ENCODE peak calls at places on chromosomes 13 and 19, in five cellular contexts. One of them, this sample, is unnamed.

GRCh38 chr13:65497265-65497664 is 1732.9 kb downstream of the PCDH9 start:
- DNase-seq in BE2C: no peak
- DNase-seq in tibial artery: no peak
- DNase-seq in mammary epithelial cell: no peak
- DNase-seq in AG04450: peak
- DNase-seq in this sample: no peak

GRCh38 chr19:38974599-38975213 is 836 bp downstream of the FBXO17 start:
- DNase-seq in mammary epithelial cell: no peak
- DNase-seq in BE2C: no peak
- DNase-seq in AG04450: no peak
- DNase-seq in tibial artery: no peak
- DNase-seq in this sample: no peak

GRCh38 chr13:41178040-41178439 is 16.3 kb downstream of the KBTBD7 start:
- DNase-seq in tibial artery: no peak
- DNase-seq in AG04450: no peak
- DNase-seq in mammary epithelial cell: peak
- DNase-seq in BE2C: no peak
- DNase-seq in this sample: no peak

GRCh38 chr19:36837525-36837901 is 674 bp downstream of the ZNF790 start:
- DNase-seq in AG04450: no peak
- DNase-seq in mammary epithelial cell: peak
- DNase-seq in BE2C: no peak
- DNase-seq in tibial artery: no peak
- DNase-seq in this sample: no peak

GRCh38 chr19:24052811-24053210 is 34.2 kb upstream of the ZNF254 start:
- DNase-seq in BE2C: no peak
- DNase-seq in AG04450: no peak
- DNase-seq in mammary epithelial cell: no peak
- DNase-seq in tibial artery: no peak
- DNase-seq in this sample: no peak

GRCh38 chr13:49357694-49358093 is 86.2 kb downstream of the CAB39L start:
- DNase-seq in mammary epithelial cell: no peak
- DNase-seq in AG04450: peak
- DNase-seq in BE2C: no peak
- DNase-seq in tibial artery: no peak
- DNase-seq in this sample: no peak

GRCh38 chr13:44155422-44156293 is 218.0 kb upstream of the SERP2 start:
- DNase-seq in BE2C: no peak
- DNase-seq in AG04450: no peak
- DNase-seq in tibial artery: peak
- DNase-seq in mammary epithelial cell: no peak
- DNase-seq in this sample: no peak

GRCh38 chr19:5466814-5467291 is 11.6 kb downstream of the ZNRF4 start:
- DNase-seq in BE2C: peak
- DNase-seq in tibial artery: no peak
- DNase-seq in mammary epithelial cell: no peak
- DNase-seq in AG04450: no peak
- DNase-seq in this sample: no peak

GRCh38 chr19:5435642-5436017 is 19.6 kb upstream of the ZNRF4 start:
- DNase-seq in AG04450: no peak
- DNase-seq in mammary epithelial cell: no peak
- DNase-seq in tibial artery: no peak
- DNase-seq in BE2C: no peak
- DNase-seq in this sample: no peak

GRCh38 chr19:21569497-21569870 is 64.1 kb downstream of the ZNF429 start:
- DNase-seq in mammary epithelial cell: no peak
- DNase-seq in tibial artery: no peak
- DNase-seq in AG04450: no peak
- DNase-seq in BE2C: no peak
- DNase-seq in this sample: no peak

GRCh38 chr13:76223565-76223964 is 587.4 kb downstream of the LMO7 start:
- DNase-seq in BE2C: no peak
- DNase-seq in tibial artery: no peak
- DNase-seq in mammary epithelial cell: no peak
- DNase-seq in AG04450: no peak
- DNase-seq in this sample: no peak

GRCh38 chr19:10317857-10318462 is 2.1 kb upstream of the FDX2 start:
- DNase-seq in mammary epithelial cell: no peak
- DNase-seq in BE2C: no peak
- DNase-seq in AG04450: no peak
- DNase-seq in tibial artery: no peak
- DNase-seq in this sample: no peak

GRCh38 chr13:49627831-49628652 is at the start of gene ARL11:
- DNase-seq in tibial artery: peak
- DNase-seq in mammary epithelial cell: no peak
- DNase-seq in BE2C: peak
- DNase-seq in AG04450: no peak
- DNase-seq in this sample: no peak

GRCh38 chr19:14943601-14944000 is 2.3 kb downstream of the OR7C2 start:
- DNase-seq in mammary epithelial cell: peak
- DNase-seq in BE2C: no peak
- DNase-seq in tibial artery: no peak
- DNase-seq in AG04450: no peak
- DNase-seq in this sample: no peak

GRCh38 chr19:47258434-47258833 is 2.1 kb downstream of the CCDC9 start:
- DNase-seq in mammary epithelial cell: no peak
- DNase-seq in BE2C: no peak
- DNase-seq in AG04450: no peak
- DNase-seq in tibial artery: no peak
- DNase-seq in this sample: no peak

GRCh38 chr13:27269114-27269665 is 1.4 kb upstream of the RASL11A start:
- DNase-seq in tibial artery: no peak
- DNase-seq in mammary epithelial cell: no peak
- DNase-seq in BE2C: no peak
- DNase-seq in AG04450: no peak
- DNase-seq in this sample: no peak

GRCh38 chr19:13195678-13196077 is 45.5 kb downstream of the IER2 start:
- DNase-seq in tibial artery: no peak
- DNase-seq in BE2C: no peak
- DNase-seq in AG04450: no peak
- DNase-seq in mammary epithelial cell: no peak
- DNase-seq in this sample: no peak

GRCh38 chr19:18109731-18110671 is 12.4 kb downstream of the MAST3 start:
- DNase-seq in tibial artery: peak
- DNase-seq in mammary epithelial cell: no peak
- DNase-seq in BE2C: peak
- DNase-seq in AG04450: no peak
- DNase-seq in this sample: peak

GRCh38 chr13:21637296-21637695 is 33.3 kb upstream of the MICU2 start:
- DNase-seq in mammary epithelial cell: peak
- DNase-seq in tibial artery: no peak
- DNase-seq in AG04450: no peak
- DNase-seq in BE2C: no peak
- DNase-seq in this sample: no peak

GRCh38 chr13:49936085-49936942 is at the start of gene SPRYD7:
- DNase-seq in AG04450: peak
- DNase-seq in BE2C: peak
- DNase-seq in mammary epithelial cell: peak
- DNase-seq in tibial artery: peak
- DNase-seq in this sample: peak

DNA sequence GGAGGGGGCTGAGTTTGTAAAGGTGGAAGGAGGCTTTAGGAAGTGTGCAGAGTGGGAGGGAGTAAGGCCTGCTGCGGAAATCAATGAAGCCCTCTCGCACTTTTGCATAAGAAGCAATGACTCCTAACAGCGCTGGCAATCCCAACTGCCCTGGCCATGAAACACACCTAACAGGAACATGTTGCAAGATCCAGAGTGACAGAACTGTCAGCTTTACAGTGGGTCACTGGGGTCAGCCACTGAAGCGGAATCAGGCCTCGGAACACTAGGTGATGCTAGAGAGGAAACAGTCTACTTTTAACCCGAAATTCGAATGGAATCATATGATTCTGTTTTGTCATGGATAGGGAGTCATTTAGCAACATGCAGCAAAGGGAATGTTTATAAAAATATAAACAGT is 54.4 kb downstream of the FGF14 start:
- DNase-seq in mammary epithelial cell: no peak
- DNase-seq in BE2C: no peak
- DNase-seq in AG04450: no peak
- DNase-seq in tibial artery: no peak
- DNase-seq in this sample: no peak
- TF ChIP-seq CTCF in mammary epithelial cell: no peak
- TF ChIP-seq CTCF in BE2C: no peak
- TF ChIP-seq CTCF in AG04450: no peak
- TF ChIP-seq CTCF in tibial artery: no peak
- TF ChIP-seq CTCF in this sample: no peak

GRCh38 chr13:42860485-42860884 is 79.1 kb downstream of the FAM216B start:
- DNase-seq in tibial artery: no peak
- DNase-seq in mammary epithelial cell: no peak
- DNase-seq in BE2C: no peak
- DNase-seq in AG04450: no peak
- DNase-seq in this sample: no peak

GRCh38 chr13:42864952-42865634 is 83.7 kb downstream of the FAM216B start:
- DNase-seq in BE2C: peak
- DNase-seq in AG04450: no peak
- DNase-seq in mammary epithelial cell: no peak
- DNase-seq in tibial artery: no peak
- DNase-seq in this sample: no peak

GRCh38 chr13:42867232-42867631 is 85.8 kb downstream of the FAM216B start:
- DNase-seq in AG04450: no peak
- DNase-seq in BE2C: no peak
- DNase-seq in mammary epithelial cell: no peak
- DNase-seq in tibial artery: no peak
- DNase-seq in this sample: no peak

GRCh38 chr13:42859760-42860159 is 78.4 kb downstream of the FAM216B start:
- DNase-seq in tibial artery: no peak
- DNase-seq in BE2C: no peak
- DNase-seq in mammary epithelial cell: no peak
- DNase-seq in AG04450: no peak
- DNase-seq in this sample: no peak

DNA sequence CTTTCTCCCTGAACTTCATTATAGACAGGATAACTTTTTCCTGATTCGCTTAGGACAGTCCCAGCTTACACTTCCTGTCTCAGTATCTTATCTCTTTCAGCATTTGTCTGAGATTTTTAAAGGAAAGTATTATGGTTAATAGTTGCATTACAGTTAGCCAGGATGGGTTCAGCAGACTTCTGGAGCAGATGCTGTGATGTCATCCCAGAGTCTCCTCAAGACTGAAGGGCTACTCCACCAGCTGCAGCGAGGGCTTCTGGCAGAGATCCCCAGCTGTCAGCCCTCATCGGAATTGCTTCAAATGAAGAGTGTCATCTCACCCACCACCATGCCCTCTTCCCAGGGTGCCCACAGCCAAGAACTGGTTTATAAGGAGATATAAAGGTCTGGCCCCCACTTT is 84.3 kb downstream of the FAM216B start:
- DNase-seq in tibial artery: no peak
- DNase-seq in mammary epithelial cell: no peak
- DNase-seq in AG04450: no peak
- DNase-seq in BE2C: peak
- DNase-seq in this sample: no peak
- TF ChIP-seq CTCF in tibial artery: no peak
- TF ChIP-seq CTCF in mammary epithelial cell: no peak
- TF ChIP-seq CTCF in AG04450: no peak
- TF ChIP-seq CTCF in BE2C: no peak
- TF ChIP-seq CTCF in this sample: no peak

GRCh38 chr13:23572836-23573235 is 2.6 kb downstream of the TNFRSF19 start:
- DNase-seq in AG04450: no peak
- DNase-seq in tibial artery: no peak
- DNase-seq in mammary epithelial cell: no peak
- DNase-seq in BE2C: no peak
- DNase-seq in this sample: no peak

GRCh38 chr13:23574421-23574820 is 4.2 kb downstream of the TNFRSF19 start:
- DNase-seq in AG04450: no peak
- DNase-seq in tibial artery: no peak
- DNase-seq in mammary epithelial cell: no peak
- DNase-seq in BE2C: no peak
- DNase-seq in this sample: no peak

GRCh38 chr13:23567792-23568480 is 2.3 kb upstream of the TNFRSF19 start:
- DNase-seq in tibial artery: no peak
- DNase-seq in AG04450: no peak
- DNase-seq in BE2C: no peak
- DNase-seq in mammary epithelial cell: no peak
- DNase-seq in this sample: no peak

GRCh38 chr13:23570099-23570926 is at the start of gene TNFRSF19:
- DNase-seq in mammary epithelial cell: peak
- DNase-seq in BE2C: peak
- DNase-seq in AG04450: peak
- DNase-seq in tibial artery: no peak
- DNase-seq in this sample: no peak

GRCh38 chr13:23570931-23571330 is 719 bp downstream of the TNFRSF19 start:
- DNase-seq in tibial artery: no peak
- DNase-seq in AG04450: no peak
- DNase-seq in BE2C: no peak
- DNase-seq in mammary epithelial cell: no peak
- DNase-seq in this sample: no peak
- TF ChIP-seq CTCF in tibial artery: no peak
- TF ChIP-seq CTCF in AG04450: peak
- TF ChIP-seq CTCF in BE2C: peak
- TF ChIP-seq CTCF in mammary epithelial cell: peak
- TF ChIP-seq CTCF in this sample: no peak

GRCh38 chr19:33398361-33399060 is 25.0 kb downstream of the CEBPG start:
- DNase-seq in AG04450: no peak
- DNase-seq in BE2C: no peak
- DNase-seq in tibial artery: peak
- DNase-seq in mammary epithelial cell: no peak
- DNase-seq in this sample: no peak

GRCh38 chr19:33395561-33396550 is 22.3 kb downstream of the CEBPG start:
- DNase-seq in tibial artery: peak
- DNase-seq in BE2C: peak
- DNase-seq in mammary epithelial cell: no peak
- DNase-seq in AG04450: no peak
- DNase-seq in this sample: no peak

GRCh38 chr19:33399081-33399744 is 25.7 kb downstream of the CEBPG start:
- DNase-seq in AG04450: no peak
- DNase-seq in mammary epithelial cell: no peak
- DNase-seq in tibial artery: peak
- DNase-seq in BE2C: peak
- DNase-seq in this sample: no peak

GRCh38 chr19:33396701-33397535 is 23.4 kb downstream of the CEBPG start:
- DNase-seq in AG04450: no peak
- DNase-seq in mammary epithelial cell: no peak
- DNase-seq in BE2C: peak
- DNase-seq in tibial artery: peak
- DNase-seq in this sample: no peak

DNA sequence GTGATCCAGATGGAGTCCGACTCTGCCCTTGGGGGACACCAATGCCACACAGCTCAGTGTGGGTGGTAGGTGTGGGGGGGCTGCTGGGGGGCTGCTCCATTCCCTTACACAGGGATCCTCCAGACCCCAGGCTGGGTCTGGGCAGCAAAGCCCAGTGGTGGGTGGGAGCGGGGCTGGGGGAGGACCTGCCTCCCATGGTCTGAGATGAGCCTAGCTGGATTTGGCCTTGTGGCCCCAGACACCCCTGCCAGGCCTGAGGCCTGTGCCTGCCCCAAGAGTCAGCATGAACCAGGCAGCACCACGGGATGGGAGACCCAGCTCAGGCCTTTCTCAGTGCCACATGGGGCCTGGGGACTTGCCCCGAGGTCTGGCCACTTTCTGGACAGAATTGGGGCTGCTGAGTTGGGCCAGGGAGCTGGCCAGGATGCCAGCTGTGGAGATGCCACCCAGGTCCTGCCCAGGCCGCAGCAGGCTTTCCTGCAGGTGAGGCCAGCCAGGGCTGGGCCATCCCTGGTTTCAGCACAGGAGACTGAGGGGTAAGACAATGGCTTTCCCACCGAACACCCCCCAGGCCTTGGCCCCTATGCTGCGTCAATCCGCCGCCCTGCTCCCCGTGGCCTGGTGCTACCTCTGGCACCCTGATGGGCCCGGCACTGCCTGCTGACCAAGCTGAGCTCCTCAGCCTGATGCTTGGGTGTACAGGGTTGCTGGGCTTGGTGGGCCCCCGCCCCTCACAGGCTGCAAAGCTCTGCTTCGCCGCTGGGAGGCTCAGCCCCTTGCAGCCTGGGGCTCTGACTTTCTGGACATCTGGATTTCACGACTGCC is 24.2 kb downstream of the CEBPG start:
- DNase-seq in tibial artery: peak
- DNase-seq in AG04450: no peak
- DNase-seq in mammary epithelial cell: no peak
- DNase-seq in BE2C: peak
- DNase-seq in this sample: no peak
- TF ChIP-seq CTCF in tibial artery: no peak
- TF ChIP-seq CTCF in AG04450: peak
- TF ChIP-seq CTCF in mammary epithelial cell: no peak
- TF ChIP-seq CTCF in BE2C: peak
- TF ChIP-seq CTCF in this sample: no peak

This sample was measured in D721Med.